ENCODE peak calls at places on chromosomes 11 and 22, in four cellular contexts. M is GM12891, O is breast epithelium, T is K562. P is an unnamed sample.

GRCh38 chr11:112599861-112600533 is 339.3 kb upstream of the PLET1 start:
- DNase-seq in M (no peak), O (no peak), T (no peak), P (no peak)

GRCh38 chr22:41684194-41684593 is 4.5 kb downstream of the SNU13 start:
- DNase-seq in M (no peak), O (no peak), T (no peak), P (no peak)

GRCh38 chr11:79428406-79428805 is 12.4 kb downstream of the TENM4 start:
- DNase-seq in M (no peak), O (no peak), T (no peak), P (no peak)

GRCh38 chr11:72703281-72704008 is 29.2 kb upstream of the PDE2A start:
- DNase-seq in M (no peak), O (no peak), T (peak), P (no peak)

GRCh38 chr11:70578371-70578770 is 180.0 kb downstream of the CTTN start:
- DNase-seq in M (no peak), O (no peak), T (no peak), P (no peak)

GRCh38 chr11:131868769-131869482 is 498.5 kb downstream of the NTM start:
- DNase-seq in M (no peak), O (no peak), T (no peak), P (no peak)

GRCh38 chr11:2466069-2466801 is 21.4 kb downstream of the KCNQ1 start:
- DNase-seq in M (no peak), O (no peak), T (no peak), P (no peak)

GRCh38 chr11:45270946-45271345 is 15.2 kb downstream of the SYT13 start:
- DNase-seq in M (no peak), O (no peak), T (no peak), P (no peak)

GRCh38 chr11:13098890-13099289 is 89.8 kb downstream of the RASSF10 start:
- DNase-seq in M (no peak), O (no peak), T (no peak), P (no peak)

GRCh38 chr22:22721681-22722309 is 77.4 kb downstream of the GGTLC2 start:
- DNase-seq in M (no peak), O (no peak), T (no peak), P (no peak)

GRCh38 chr22:33054276-33054675 is 3.9 kb downstream of the SYN3 start:
- DNase-seq in M (no peak), O (no peak), T (no peak), P (no peak)

GRCh38 chr22:49334589-49334873 is 493.1 kb downstream of the BRD1 start:
- DNase-seq in M (no peak), O (no peak), T (no peak), P (no peak)

GRCh38 chr22:16608931-16609330 is 16.3 kb upstream of the CCT8L2 start:
- DNase-seq in M (no peak), O (no peak), T (peak), P (no peak)

GRCh38 chr22:49701380-49702067 is 126.1 kb downstream of the BRD1 start:
- DNase-seq in M (no peak), O (no peak), T (peak), P (peak)

GRCh38 chr22:44448271-44448780 is 49.7 kb downstream of the RTL6 start:
- DNase-seq in M (no peak), O (peak), T (no peak), P (no peak)

GRCh38 chr11:287821-288327 is 1.1 kb upstream of the PGGHG start:
- DNase-seq in M (peak), O (no peak), T (peak), P (no peak)

GRCh38 chr11:64453466-64453865 is 94.5 kb downstream of the RPS6KA4 start:
- DNase-seq in M (no peak), O (no peak), T (no peak), P (no peak)
- TF ChIP-seq POLR2AphosphoS5 in M (no peak), O (no peak), T (no peak), P (no peak)

GRCh38 chr22:46148885-46149492 is 1.3 kb upstream of the PPARA start:
- DNase-seq in M (no peak), O (no peak), T (no peak), P (no peak)

GRCh38 chr22:46148336-46148735 is 2.0 kb upstream of the PPARA start:
- DNase-seq in M (no peak), O (no peak), T (no peak), P (no peak)

GRCh38 chr22:46149998-46150549 is at the start of gene PPARA:
- DNase-seq in M (peak), O (peak), T (peak), P (peak)

GRCh38 chr22:46150615-46151423 is 493 bp downstream of the PPARA start:
- DNase-seq in M (peak), O (no peak), T (peak), P (no peak)

GRCh38 chr22:46149493-46149997 is 781 bp upstream of the PPARA start:
- DNase-seq in M (no peak), O (no peak), T (peak), P (peak)
- TF ChIP-seq POLR2AphosphoS5 in M (no peak), O (no peak), T (no peak), P (no peak)

GRCh38 chr22:29979645-29980303 is 96.8 kb downstream of the MTMR3 start:
- DNase-seq in M (no peak), O (no peak), T (no peak), P (no peak)
- TF ChIP-seq POLR2AphosphoS5 in M (no peak), O (no peak), T (no peak), P (no peak)

GRCh38 chr22:46061124-46061410 is 84.1 kb upstream of the WNT7B start:
- DNase-seq in M (no peak), O (no peak), T (no peak), P (no peak)

GRCh38 chr22:46061431-46062231 is 84.7 kb upstream of the WNT7B start:
- DNase-seq in M (no peak), O (peak), T (no peak), P (no peak)

GRCh38 chr22:46058591-46059519 is 81.9 kb upstream of the WNT7B start:
- DNase-seq in M (no peak), O (peak), T (no peak), P (no peak)

GRCh38 chr22:46062232-46062615 is 85.3 kb upstream of the WNT7B start:
- DNase-seq in M (no peak), O (peak), T (no peak), P (no peak)

DNA sequence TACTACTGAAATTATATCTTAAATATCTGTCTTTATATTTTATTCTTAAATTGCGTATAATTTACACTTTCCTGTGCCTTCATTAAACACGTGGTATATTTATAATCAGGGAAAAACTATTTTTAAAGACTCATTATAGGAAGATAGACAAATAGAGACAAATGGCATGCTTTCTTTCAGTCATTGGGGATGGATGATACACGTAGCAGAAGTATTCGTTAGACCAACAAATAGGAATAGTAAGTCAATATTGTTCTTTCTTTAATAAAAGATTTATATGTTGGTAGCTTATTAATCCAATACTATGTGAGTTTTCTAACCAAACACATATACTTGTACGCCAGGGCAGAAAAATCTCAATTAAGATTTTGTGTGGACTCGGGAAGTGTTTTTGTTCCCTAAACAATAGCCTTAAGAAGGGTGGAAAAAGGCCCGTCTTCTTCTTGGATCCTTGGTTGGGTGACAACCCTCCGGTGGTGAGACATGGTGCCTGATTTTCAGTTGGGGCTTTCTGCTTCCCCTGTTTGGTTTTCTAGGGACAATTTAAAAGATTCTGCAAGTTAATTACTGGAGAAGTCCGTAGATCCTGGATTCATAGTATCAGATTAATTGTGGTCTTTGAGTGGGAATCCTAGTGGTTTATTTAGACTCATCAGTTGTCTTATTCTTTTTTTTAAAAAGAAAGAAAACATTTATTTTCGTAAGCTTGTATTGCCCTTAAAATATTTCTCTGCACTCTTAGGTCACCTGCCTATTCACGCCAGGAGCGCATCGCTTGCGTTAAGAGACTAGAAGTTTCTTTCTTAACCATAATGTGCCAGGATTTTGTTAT is 83.5 kb upstream of the WNT7B start:
- DNase-seq in M (no peak), O (peak), T (no peak), P (no peak)
- TF ChIP-seq POLR2AphosphoS5 in M (no peak), O (no peak), T (no peak), P (no peak)

P was measured in HL-60.